ENCODE peak calls at places on chromosomes 16 and 17, in seven cellular contexts. T is SHP77, O is iris pigment epithelial cell, R is OCI-LY7, I is bronchial epithelial cell, D is caudate nucleus, S is cardiac muscle cell. H is an unnamed sample.

GRCh38 chr17:66633322-66633965 is 201.5 kb upstream of the CACNG5 start:
- DNase-seq in S (no peak), R (no peak), I (no peak), D (no peak), T (no peak), O (peak), H (no peak)

GRCh38 chr16:14193316-14193871 is 122.3 kb downstream of the MRTFB start:
- DNase-seq in O (no peak), T (peak), I (no peak), D (no peak), R (peak), S (no peak), H (no peak)

GRCh38 chr17:30376621-30377452 is 1.9 kb upstream of the CPD start:
- DNase-seq in D (peak), T (peak), O (peak), I (no peak), S (peak), R (no peak), H (peak)

GRCh38 chr17:78276499-78276898 is 45.1 kb downstream of the TMEM235 start:
- DNase-seq in S (no peak), D (no peak), I (no peak), T (no peak), R (peak), O (no peak), H (no peak)

GRCh38 chr17:73747221-73748002 is 103.2 kb upstream of the SDK2 start:
- DNase-seq in D (no peak), R (no peak), T (peak), S (no peak), I (no peak), O (no peak), H (peak)

GRCh38 chr16:8955828-8956227 is 7.9 kb downstream of the USP7 start:
- DNase-seq in S (no peak), T (no peak), D (no peak), O (no peak), R (no peak), I (no peak), H (no peak)

GRCh38 chr16:23546778-23547177 is 10.4 kb downstream of the EARS2 start:
- DNase-seq in D (no peak), T (no peak), I (no peak), O (no peak), R (no peak), S (no peak), H (no peak)

GRCh38 chr16:50448522-50448921 is 79.7 kb upstream of the BRD7 start:
- DNase-seq in S (no peak), R (no peak), D (no peak), T (no peak), I (no peak), O (no peak), H (no peak)

GRCh38 chr17:78049609-78050008 is 78.9 kb downstream of the TMC6 start:
- DNase-seq in R (no peak), O (no peak), I (no peak), S (no peak), T (no peak), D (no peak), H (no peak)

GRCh38 chr17:31758646-31759045 is 100.4 kb downstream of the COPRS start:
- DNase-seq in T (no peak), O (no peak), I (no peak), S (no peak), D (no peak), R (no peak), H (no peak)

GRCh38 chr17:80691784-80692183 is 147.1 kb downstream of the RPTOR start:
- DNase-seq in O (no peak), I (no peak), D (no peak), S (no peak), T (peak), R (peak), H (no peak)

GRCh38 chr17:35022536-35023063 is 40.9 kb downstream of the RFFL start:
- DNase-seq in I (peak), T (peak), D (peak), O (peak), S (peak), R (no peak), H (peak)

GRCh38 chr16:65318138-65318537 is 196.3 kb upstream of the CDH11 start:
- DNase-seq in T (no peak), O (no peak), R (no peak), D (no peak), S (no peak), I (no peak), H (no peak)

GRCh38 chr17:81885869-81886548 is 5.4 kb downstream of the ALYREF start:
- DNase-seq in S (no peak), T (no peak), D (no peak), O (peak), R (no peak), I (peak), H (no peak)

GRCh38 chr17:39534768-39535405 is 72.8 kb downstream of the NEUROD2 start:
- DNase-seq in O (no peak), D (no peak), R (no peak), T (no peak), S (no peak), I (no peak), H (no peak)

GRCh38 chr16:72285728-72286127 is 113.8 kb upstream of the PMFBP1 start:
- DNase-seq in T (no peak), S (peak), I (no peak), R (no peak), D (no peak), O (peak), H (no peak)

GRCh38 chr17:7435676-7436555 is 681 bp downstream of the TMEM102 start:
- DNase-seq in S (peak), D (no peak), O (no peak), R (peak), I (peak), T (peak), H (peak)

GRCh38 chr17:31492880-31493655 is 101.6 kb downstream of the RAB11FIP4 start:
- DNase-seq in S (no peak), R (no peak), D (no peak), T (no peak), O (no peak), I (no peak), H (peak)

GRCh38 chr17:30164531-30164930 is 47.9 kb downstream of the NSRP1 start:
- DNase-seq in S (no peak), R (no peak), O (no peak), I (no peak), D (no peak), T (no peak), H (no peak)

GRCh38 chr16:57660715-57661463 is 7.2 kb upstream of the ADGRG3 start:
- DNase-seq in D (no peak), I (no peak), S (no peak), R (no peak), O (no peak), T (no peak), H (no peak)

GRCh38 chr17:12983986-12984932 is 33.6 kb downstream of the ELAC2 start:
- DNase-seq in I (no peak), R (no peak), O (peak), S (peak), T (no peak), D (no peak), H (peak)

GRCh38 chr17:58232707-58233156 is 5.7 kb upstream of the LPO start:
- DNase-seq in T (no peak), O (peak), D (peak), R (no peak), S (peak), I (peak), H (no peak)

GRCh38 chr17:11803226-11803625 is 194.0 kb downstream of the ZNF18 start:
- DNase-seq in I (no peak), R (no peak), S (no peak), D (no peak), O (no peak), T (no peak), H (no peak)

GRCh38 chr17:53217311-53217710 is 605.4 kb upstream of the KIF2B start:
- DNase-seq in S (no peak), T (no peak), O (no peak), R (no peak), I (no peak), D (no peak), H (no peak)

GRCh38 chr17:10233157-10233556 is 34.8 kb upstream of the GAS7 start:
- DNase-seq in D (no peak), I (no peak), T (no peak), R (no peak), O (no peak), S (no peak), H (no peak)

GRCh38 chr17:78000351-78000750 is 41.8 kb downstream of the TNRC6C start:
- DNase-seq in S (peak), O (peak), T (no peak), I (no peak), R (no peak), D (no peak), H (no peak)